ENCODE peak calls at places on chromosomes 2 and 18, in four cellular contexts. C is NCI-H1436, D is cardiac fibroblast, A is NCI-H1105. L is an unnamed sample.

GRCh38 chr2:180677200-180677599 is 303.2 kb upstream of the UBE2E3 start:
- DNase-seq in A (no peak), C (no peak), D (no peak), L (no peak)

GRCh38 chr2:142824756-142825155 is 52.7 kb upstream of the KYNU start:
- DNase-seq in C (no peak), D (no peak), A (no peak), L (no peak)

GRCh38 chr2:227006189-227006897 is 157.7 kb downstream of the COL4A4 start:
- DNase-seq in C (no peak), A (no peak), D (no peak), L (no peak)

GRCh38 chr2:237410949-237411635 is 2.9 kb downstream of the COL6A3 start:
- DNase-seq in C (no peak), D (peak; percentile 58), A (no peak), L (no peak)

GRCh38 chr2:226544581-226545210 is 254.9 kb downstream of the IRS1 start:
- DNase-seq in C (no peak), A (no peak), D (no peak), L (no peak)

GRCh38 chr2:173048901-173049661 is 26.6 kb upstream of the MAP3K20 start:
- DNase-seq in D (peak; percentile 97), A (no peak), C (no peak), L (peak; percentile 61)

GRCh38 chr18:26460449-26461091 is 87.8 kb downstream of the KCTD1 start:
- DNase-seq in A (peak; percentile 71), C (no peak), D (peak; percentile 78), L (no peak)

GRCh38 chr2:218745559-218746469 is 35.2 kb downstream of the TTLL4 start:
- DNase-seq in A (no peak), C (no peak), D (peak; percentile 93), L (peak; percentile 92)

GRCh38 chr2:66805136-66805535 is 370.2 kb downstream of the MEIS1 start:
- DNase-seq in A (no peak), D (no peak), C (no peak), L (no peak)

GRCh38 chr2:219628986-219629901 is 1.8 kb downstream of the SLC4A3 start:
- DNase-seq in C (no peak), D (no peak), A (no peak), L (peak; percentile 10)

GRCh38 chr18:6609882-6610281 is 119.6 kb upstream of the ARHGAP28 start:
- DNase-seq in A (no peak), D (no peak), C (no peak), L (no peak)

GRCh38 chr2:234911271-234911670 is 40.5 kb upstream of the SH3BP4 start:
- DNase-seq in A (no peak), C (no peak), D (peak; percentile 63), L (no peak)

GRCh38 chr2:196266855-196267254 is 95.5 kb upstream of the STK17B start:
- DNase-seq in D (no peak), A (no peak), C (no peak), L (no peak)

GRCh38 chr18:79260510-79260909 is 135.2 kb upstream of the NFATC1 start:
- DNase-seq in D (no peak), C (no peak), A (no peak), L (no peak)

GRCh38 chr2:48295421-48295820 is 234.5 kb upstream of the STON1 start:
- DNase-seq in C (no peak), D (no peak), A (no peak), L (no peak)

L was measured in testis.